ENCODE peak calls at places on chromosomes 12 and 14, in four cellular contexts. S, F, L and C are unnamed samples.

GRCh38 chr12:127294651-127295205 is 972.2 kb upstream of the TMEM132C start:
- DNase-seq in F (no peak), L (no peak), S (no peak), C (no peak)

GRCh38 chr14:101819251-101819990 is 57.9 kb downstream of the PPP2R5C start:
- DNase-seq in F (peak), L (no peak), S (no peak), C (no peak)

GRCh38 chr12:86137936-86138335 is 118.3 kb downstream of the MGAT4C start:
- DNase-seq in L (no peak), F (no peak), S (peak), C (no peak)

GRCh38 chr14:104689620-104690265 is 325 bp downstream of the INF2 start:
- DNase-seq in S (no peak), L (no peak), F (no peak), C (no peak)

GRCh38 chr12:80196419-80196818 is 97.1 kb downstream of the OTOGL start:
- DNase-seq in F (no peak), L (no peak), S (no peak), C (no peak)

GRCh38 chr12:68276400-68276930 is 23.1 kb upstream of the IL22 start:
- DNase-seq in L (no peak), S (peak), F (no peak), C (no peak)

GRCh38 chr14:103071544-103072251 is 12.3 kb upstream of the LBHD2 start:
- DNase-seq in L (no peak), S (no peak), F (peak), C (no peak)

GRCh38 chr14:105888784-105889665 is 362.6 kb downstream of the TMEM121 start:
- DNase-seq in F (peak), L (no peak), S (no peak), C (no peak)

GRCh38 chr12:132071837-132072384 is 72.2 kb downstream of the DDX51 start:
- DNase-seq in L (no peak), S (no peak), F (no peak), C (no peak)

GRCh38 chr12:97984951-97985350 is 522.3 kb downstream of the RMST start:
- DNase-seq in L (no peak), F (no peak), S (no peak), C (no peak)

GRCh38 chr12:104695453-104696148 is 238.9 kb downstream of the CHST11 start:
- DNase-seq in L (no peak), F (no peak), S (peak), C (peak)

GRCh38 chr12:52296572-52297215 is 5.4 kb upstream of the KRT81 start:
- DNase-seq in F (peak), S (no peak), L (no peak), C (no peak)

GRCh38 chr12:77685112-77685511 is 145.6 kb upstream of the NAV3 start:
- DNase-seq in F (no peak), L (peak), S (peak), C (peak)

GRCh38 chr12:64679487-64679983 is 69.2 kb downstream of the RASSF3 start:
- DNase-seq in S (peak), L (peak), F (peak), C (no peak)

GRCh38 chr12:6952121-6952859 is 1.1 kb downstream of the PTPN6 start:
- DNase-seq in S (no peak), F (peak), L (no peak), C (no peak)

GRCh38 chr14:59130472-59130871 is 58.0 kb upstream of the DAAM1 start:
- DNase-seq in S (no peak), L (no peak), F (no peak), C (no peak)

GRCh38 chr12:33605776-33606175 is 166.2 kb upstream of the SYT10 start:
- DNase-seq in L (no peak), S (no peak), F (no peak), C (no peak)

GRCh38 chr12:26274441-26275312 is 79.3 kb downstream of the SSPN start:
- DNase-seq in S (peak), F (peak), L (peak), C (peak)

GRCh38 chr12:105204916-105205315 is 31.1 kb downstream of the APPL2 start:
- DNase-seq in L (no peak), S (peak), F (no peak), C (no peak)

GRCh38 chr12:13970803-13971202 is 10.6 kb downstream of the GRIN2B start:
- DNase-seq in F (no peak), L (no peak), S (no peak), C (no peak)

GRCh38 chr12:93166891-93167307 is 210.8 kb upstream of the NUDT4 start:
- DNase-seq in F (no peak), S (no peak), L (no peak), C (peak)

GRCh38 chr12:3313655-3314305 is 177.2 kb upstream of the PRMT8 start:
- DNase-seq in L (no peak), F (no peak), S (peak), C (peak)

GRCh38 chr12:11055306-11055705 is 6.8 kb downstream of the TAS2R46 start:
- DNase-seq in L (no peak), F (no peak), S (no peak), C (no peak)

GRCh38 chr12:56998981-56999380 is 7.4 kb downstream of the ZBTB39 start:
- DNase-seq in L (no peak), S (no peak), F (peak), C (peak)

GRCh38 chr12:32419520-32419960 is 20.2 kb downstream of the FGD4 start:
- DNase-seq in L (no peak), F (no peak), S (peak), C (no peak)

GRCh38 chr12:15707516-15708199 is 81.5 kb downstream of the EPS8 start:
- DNase-seq in F (no peak), L (no peak), S (no peak), C (no peak)

GRCh38 chr12:76299536-76300296 is 48.5 kb downstream of the BBS10 start:
- DNase-seq in L (no peak), F (no peak), S (peak), C (no peak)

GRCh38 chr12:58871557-58871956 is 48.7 kb downstream of the LRIG3 start:
- DNase-seq in L (no peak), F (no peak), S (peak), C (no peak)

GRCh38 chr12:5268424-5269210 is 163.3 kb upstream of the NTF3 start:
- DNase-seq in L (no peak), F (no peak), S (no peak), C (no peak)

GRCh38 chr14:60931206-60931605 is 49.7 kb downstream of the TRMT5 start:
- DNase-seq in L (no peak), S (no peak), F (no peak), C (no peak)

GRCh38 chr14:104116544-104117340 is 21.6 kb upstream of the KIF26A start:
- DNase-seq in S (no peak), F (peak), L (no peak), C (no peak)

GRCh38 chr14:20684662-20685456 is 499 bp downstream of the RNASE4 start:
- DNase-seq in S (peak), L (no peak), F (no peak), C (no peak)

GRCh38 chr12:42698213-42698612 is 108.7 kb upstream of the PRICKLE1 start:
- DNase-seq in F (no peak), S (peak), L (no peak), C (no peak)

GRCh38 chr14:68966872-68967301 is 12.2 kb downstream of the ACTN1 start:
- DNase-seq in L (no peak), F (peak), S (no peak), C (no peak)

DNA sequence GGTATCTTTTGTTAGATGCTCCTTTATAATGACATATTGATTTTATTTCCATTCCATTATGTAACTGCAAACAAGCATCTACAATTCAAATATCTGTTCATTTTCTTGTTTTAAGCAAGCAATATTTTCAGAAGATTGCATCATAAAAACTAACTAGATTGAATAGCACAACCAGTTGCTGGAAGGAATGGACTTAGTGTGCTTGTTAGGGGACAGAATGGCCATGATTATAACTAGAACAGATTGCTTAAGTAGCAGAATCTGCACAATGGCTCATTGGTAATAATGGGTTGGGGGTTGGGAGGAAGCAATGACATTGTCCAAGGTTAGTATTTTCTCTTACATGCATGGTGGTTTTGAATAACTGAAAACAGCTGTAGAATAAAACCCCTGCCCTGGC is 939.5 kb downstream of the SLC16A7 start:
- DNase-seq in S (peak), L (no peak), F (no peak), C (no peak)
- TF ChIP-seq CTCF in S (no peak), L (no peak), F (no peak), C (no peak)

GRCh38 chr12:39003541-39004160 is 98.3 kb upstream of the CPNE8 start:
- DNase-seq in S (no peak), L (no peak), F (no peak), C (no peak)
- TF ChIP-seq CTCF in S (no peak), L (no peak), F (no peak), C (no peak)

GRCh38 chr14:56247495-56248087 is 129.4 kb downstream of the PELI2 start:
- DNase-seq in F (no peak), S (peak), L (no peak), C (no peak)
- TF ChIP-seq CTCF in F (no peak), S (peak), L (peak), C (peak)

GRCh38 chr12:124491856-124492420 is 75.5 kb downstream of the NCOR2 start:
- DNase-seq in L (no peak), F (no peak), S (no peak), C (no peak)
- TF ChIP-seq CTCF in L (no peak), F (no peak), S (no peak), C (no peak)

DNA sequence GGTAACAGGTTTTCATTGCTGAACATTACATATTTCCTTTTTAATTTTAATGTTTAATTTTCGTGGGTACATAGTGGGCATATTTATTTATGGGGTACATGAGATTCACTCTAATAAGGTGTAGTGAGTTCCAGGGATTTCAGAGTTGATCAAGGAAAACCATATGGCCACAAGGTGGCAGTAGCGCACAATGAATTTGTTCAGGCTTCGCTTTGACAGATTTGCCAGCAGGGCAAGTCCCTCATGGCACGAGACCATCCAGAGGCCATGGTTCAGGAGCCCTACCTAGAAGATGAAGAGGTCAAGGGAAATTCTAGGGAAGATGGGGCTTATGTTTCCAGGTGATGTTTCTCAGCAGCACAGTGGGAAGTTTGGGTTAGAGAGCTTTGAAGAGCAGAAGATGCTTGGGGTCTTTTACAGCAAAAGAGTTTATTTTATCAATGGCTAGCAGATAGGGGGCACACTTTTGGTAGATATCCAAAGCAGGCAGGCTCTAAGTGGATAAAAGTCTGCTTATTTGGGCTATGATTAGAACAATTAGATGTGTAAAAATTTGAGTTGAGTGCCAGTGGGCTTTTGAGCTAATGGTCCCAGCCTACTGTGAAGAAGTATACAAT is 1004.4 kb downstream of the AACS start:
- DNase-seq in S (peak), F (no peak), L (no peak), C (peak)
- TF ChIP-seq CTCF in S (peak), F (no peak), L (peak), C (peak)

GRCh38 chr14:22168092-22168955 is 420.7 kb downstream of the DAD1 start:
- DNase-seq in S (no peak), F (no peak), L (no peak), C (no peak)
- TF ChIP-seq CTCF in S (no peak), F (no peak), L (no peak), C (no peak)

GRCh38 chr12:110320548-110320947 is 39.5 kb downstream of the ATP2A2 start:
- DNase-seq in F (no peak), S (no peak), L (no peak), C (no peak)
- TF ChIP-seq CTCF in F (no peak), S (no peak), L (no peak), C (no peak)